ENCODE peak calls at places on chromosome X, in five cellular contexts. One of them, this sample, is unnamed. For H3K4me1, the result is how much of the 10 kb centered on the place peaks cover.

GRCh38 chrX:130539721-130540321 is 138.0 kb downstream of the RBMX2 start:
- DNase-seq in adipocyte: peak
- DNase-seq in SJCRH30: peak
- DNase-seq in pancreas: peak
- DNase-seq in tibial artery: peak
- DNase-seq in this sample: no peak

GRCh38 chrX:116009871-116010710 is 160.5 kb upstream of the AGTR2 start:
- DNase-seq in pancreas: no peak
- DNase-seq in adipocyte: peak
- DNase-seq in tibial artery: peak
- DNase-seq in SJCRH30: peak
- DNase-seq in this sample: no peak

GRCh38 chrX:47854474-47854873 is 17.8 kb downstream of the ZNF81 start:
- DNase-seq in pancreas: no peak
- DNase-seq in SJCRH30: peak
- DNase-seq in tibial artery: no peak
- DNase-seq in adipocyte: peak
- DNase-seq in this sample: no peak

GRCh38 chrX:46803140-46803539 is 33.7 kb upstream of the RP2 start:
- DNase-seq in pancreas: no peak
- DNase-seq in tibial artery: no peak
- DNase-seq in adipocyte: no peak
- DNase-seq in SJCRH30: peak
- DNase-seq in this sample: no peak

GRCh38 chrX:24525455-24525854 is 60.4 kb downstream of the PDK3 start:
- DNase-seq in SJCRH30: no peak
- DNase-seq in adipocyte: no peak
- DNase-seq in tibial artery: no peak
- DNase-seq in pancreas: no peak
- DNase-seq in this sample: no peak

GRCh38 chrX:47283015-47283771 is 50.4 kb downstream of the USP11 start:
- DNase-seq in pancreas: no peak
- DNase-seq in adipocyte: peak
- DNase-seq in tibial artery: no peak
- DNase-seq in SJCRH30: peak
- DNase-seq in this sample: no peak

GRCh38 chrX:21883258-21883657 is 27.5 kb downstream of the YY2 start:
- DNase-seq in pancreas: no peak
- DNase-seq in adipocyte: no peak
- DNase-seq in tibial artery: peak
- DNase-seq in SJCRH30: peak
- DNase-seq in this sample: no peak

GRCh38 chrX:58025979-58026378 is 115.7 kb upstream of the ZXDA start:
- DNase-seq in adipocyte: peak
- DNase-seq in pancreas: no peak
- DNase-seq in tibial artery: no peak
- DNase-seq in SJCRH30: peak
- DNase-seq in this sample: no peak

GRCh38 chrX:65688403-65688881 is 21.0 kb downstream of the MSN start:
- DNase-seq in tibial artery: no peak
- DNase-seq in adipocyte: peak
- DNase-seq in pancreas: no peak
- DNase-seq in SJCRH30: peak
- DNase-seq in this sample: no peak

GRCh38 chrX:154596290-154596929 is 11.5 kb downstream of the CTAG1A start:
- DNase-seq in pancreas: no peak
- DNase-seq in SJCRH30: peak
- DNase-seq in tibial artery: no peak
- DNase-seq in adipocyte: peak
- DNase-seq in this sample: peak

GRCh38 chrX:24148118-24148517 is 1.4 kb upstream of the ZFX start:
- DNase-seq in adipocyte: peak
- DNase-seq in tibial artery: no peak
- DNase-seq in pancreas: no peak
- DNase-seq in SJCRH30: no peak
- DNase-seq in this sample: no peak

GRCh38 chrX:115330498-115331138 is 41.1 kb downstream of the LUZP4 start:
- DNase-seq in pancreas: peak
- DNase-seq in SJCRH30: peak
- DNase-seq in adipocyte: peak
- DNase-seq in tibial artery: peak
- DNase-seq in this sample: no peak

GRCh38 chrX:13764284-13764683 is 29.7 kb downstream of the OFD1 start:
- DNase-seq in tibial artery: no peak
- DNase-seq in pancreas: no peak
- DNase-seq in adipocyte: no peak
- DNase-seq in SJCRH30: no peak
- DNase-seq in this sample: no peak

GRCh38 chrX:7225338-7225737 is 77.4 kb upstream of the PUDP start:
- DNase-seq in SJCRH30: no peak
- DNase-seq in pancreas: no peak
- DNase-seq in tibial artery: no peak
- DNase-seq in adipocyte: no peak
- DNase-seq in this sample: no peak

GRCh38 chrX:133561251-133561650 is 146.0 kb upstream of the GPC4 start:
- DNase-seq in tibial artery: no peak
- DNase-seq in SJCRH30: no peak
- DNase-seq in adipocyte: peak
- DNase-seq in pancreas: no peak
- DNase-seq in this sample: no peak

GRCh38 chrX:133989993-133990392 is 4.6 kb upstream of the GPC3 start:
- DNase-seq in pancreas: no peak
- DNase-seq in adipocyte: no peak
- DNase-seq in SJCRH30: peak
- DNase-seq in tibial artery: no peak
- DNase-seq in this sample: no peak

GRCh38 chrX:51487960-51488267 is 8.5 kb downstream of the NUDT11 start:
- DNase-seq in pancreas: no peak
- DNase-seq in SJCRH30: no peak
- DNase-seq in adipocyte: peak
- DNase-seq in tibial artery: no peak
- DNase-seq in this sample: no peak

GRCh38 chrX:153793291-153793690 is 884 bp downstream of the IDH3G start:
- DNase-seq in pancreas: no peak
- DNase-seq in adipocyte: peak
- DNase-seq in tibial artery: no peak
- DNase-seq in SJCRH30: peak
- DNase-seq in this sample: no peak

GRCh38 chrX:17944833-17945497 is 83.9 kb upstream of the RAI2 start:
- DNase-seq in tibial artery: no peak
- DNase-seq in pancreas: no peak
- DNase-seq in SJCRH30: peak
- DNase-seq in adipocyte: peak
- DNase-seq in this sample: no peak

GRCh38 chrX:78619829-78620228 is 39.3 kb downstream of the RTL3 start:
- DNase-seq in SJCRH30: no peak
- DNase-seq in pancreas: no peak
- DNase-seq in tibial artery: no peak
- DNase-seq in adipocyte: no peak
- DNase-seq in this sample: no peak

GRCh38 chrX:46796574-46797191 is 37.8 kb upstream of the SLC9A7 start:
- DNase-seq in SJCRH30: peak
- DNase-seq in adipocyte: peak
- DNase-seq in pancreas: peak
- DNase-seq in tibial artery: peak
- DNase-seq in this sample: no peak

GRCh38 chrX:155148724-155149537 is 67.3 kb upstream of the VBP1 start:
- DNase-seq in adipocyte: peak
- DNase-seq in tibial artery: no peak
- DNase-seq in SJCRH30: peak
- DNase-seq in pancreas: no peak
- DNase-seq in this sample: no peak

GRCh38 chrX:95797344-95797743 is 887.3 kb upstream of the DIAPH2 start:
- DNase-seq in SJCRH30: no peak
- DNase-seq in adipocyte: no peak
- DNase-seq in pancreas: no peak
- DNase-seq in tibial artery: no peak
- DNase-seq in this sample: no peak

GRCh38 chrX:22116585-22117546 is 84.7 kb downstream of the PHEX start:
- DNase-seq in pancreas: no peak
- DNase-seq in tibial artery: no peak
- DNase-seq in adipocyte: no peak
- DNase-seq in SJCRH30: no peak
- DNase-seq in this sample: no peak

GRCh38 chrX:134669378-134670098 is 11.3 kb upstream of the PLAC1 start:
- DNase-seq in adipocyte: peak
- DNase-seq in tibial artery: no peak
- DNase-seq in SJCRH30: no peak
- DNase-seq in pancreas: no peak
- DNase-seq in this sample: peak

GRCh38 chrX:153922932-153923857 is 2.9 kb downstream of the ARHGAP4 start:
- DNase-seq in adipocyte: peak
- DNase-seq in pancreas: peak
- DNase-seq in tibial artery: peak
- DNase-seq in SJCRH30: peak
- DNase-seq in this sample: no peak

GRCh38 chrX:154459843-154460242 is 1.8 kb downstream of the PLXNA3 start:
- DNase-seq in SJCRH30: no peak
- DNase-seq in pancreas: peak
- DNase-seq in adipocyte: peak
- DNase-seq in tibial artery: no peak
- DNase-seq in this sample: no peak

GRCh38 chrX:39398215-39398972 is 597.1 kb downstream of the MID1IP1 start:
- DNase-seq in pancreas: no peak
- DNase-seq in tibial artery: peak
- DNase-seq in SJCRH30: no peak
- DNase-seq in adipocyte: no peak
- DNase-seq in this sample: no peak

GRCh38 chrX:108732630-108733321 is 3.6 kb downstream of the IRS4 start:
- DNase-seq in tibial artery: no peak
- DNase-seq in SJCRH30: peak
- DNase-seq in adipocyte: no peak
- DNase-seq in pancreas: no peak
- DNase-seq in this sample: no peak

GRCh38 chrX:134180566-134180965 is 56.4 kb upstream of the CCDC160 start:
- DNase-seq in tibial artery: no peak
- DNase-seq in adipocyte: no peak
- DNase-seq in SJCRH30: no peak
- DNase-seq in pancreas: no peak
- DNase-seq in this sample: no peak

GRCh38 chrX:129738466-129739308 is at the start of gene XPNPEP2:
- DNase-seq in adipocyte: peak
- DNase-seq in pancreas: no peak
- DNase-seq in tibial artery: no peak
- DNase-seq in SJCRH30: peak
- DNase-seq in this sample: no peak

GRCh38 chrX:13220916-13221315 is 98.9 kb downstream of the ATXN3L start:
- DNase-seq in pancreas: no peak
- DNase-seq in adipocyte: peak
- DNase-seq in tibial artery: no peak
- DNase-seq in SJCRH30: peak
- DNase-seq in this sample: no peak

GRCh38 chrX:27555514-27555913 is 34.6 kb upstream of the DCAF8L2 start:
- DNase-seq in tibial artery: no peak
- DNase-seq in pancreas: no peak
- DNase-seq in adipocyte: peak
- DNase-seq in SJCRH30: peak
- DNase-seq in this sample: no peak

GRCh38 chrX:3271485-3272186 is 74.8 kb downstream of the MXRA5 start:
- DNase-seq in pancreas: no peak
- DNase-seq in SJCRH30: peak
- DNase-seq in adipocyte: peak
- DNase-seq in tibial artery: no peak
- DNase-seq in this sample: peak

GRCh38 chrX:117985241-117985640 is 131.4 kb downstream of the KLHL13 start:
- DNase-seq in pancreas: no peak
- DNase-seq in SJCRH30: peak
- DNase-seq in tibial artery: no peak
- DNase-seq in adipocyte: peak
- DNase-seq in this sample: no peak

GRCh38 chrX:14851526-14851925 is 21.3 kb downstream of the FANCB start:
- DNase-seq in SJCRH30: no peak
- DNase-seq in tibial artery: no peak
- DNase-seq in adipocyte: no peak
- DNase-seq in pancreas: no peak
- DNase-seq in this sample: no peak
- H3K4me1 ChIP-seq in SJCRH30: under half
- H3K4me1 ChIP-seq in tibial artery: under half
- H3K4me1 ChIP-seq in adipocyte: under half
- H3K4me1 ChIP-seq in pancreas: under half
- H3K4me1 ChIP-seq in this sample: under half

DNA sequence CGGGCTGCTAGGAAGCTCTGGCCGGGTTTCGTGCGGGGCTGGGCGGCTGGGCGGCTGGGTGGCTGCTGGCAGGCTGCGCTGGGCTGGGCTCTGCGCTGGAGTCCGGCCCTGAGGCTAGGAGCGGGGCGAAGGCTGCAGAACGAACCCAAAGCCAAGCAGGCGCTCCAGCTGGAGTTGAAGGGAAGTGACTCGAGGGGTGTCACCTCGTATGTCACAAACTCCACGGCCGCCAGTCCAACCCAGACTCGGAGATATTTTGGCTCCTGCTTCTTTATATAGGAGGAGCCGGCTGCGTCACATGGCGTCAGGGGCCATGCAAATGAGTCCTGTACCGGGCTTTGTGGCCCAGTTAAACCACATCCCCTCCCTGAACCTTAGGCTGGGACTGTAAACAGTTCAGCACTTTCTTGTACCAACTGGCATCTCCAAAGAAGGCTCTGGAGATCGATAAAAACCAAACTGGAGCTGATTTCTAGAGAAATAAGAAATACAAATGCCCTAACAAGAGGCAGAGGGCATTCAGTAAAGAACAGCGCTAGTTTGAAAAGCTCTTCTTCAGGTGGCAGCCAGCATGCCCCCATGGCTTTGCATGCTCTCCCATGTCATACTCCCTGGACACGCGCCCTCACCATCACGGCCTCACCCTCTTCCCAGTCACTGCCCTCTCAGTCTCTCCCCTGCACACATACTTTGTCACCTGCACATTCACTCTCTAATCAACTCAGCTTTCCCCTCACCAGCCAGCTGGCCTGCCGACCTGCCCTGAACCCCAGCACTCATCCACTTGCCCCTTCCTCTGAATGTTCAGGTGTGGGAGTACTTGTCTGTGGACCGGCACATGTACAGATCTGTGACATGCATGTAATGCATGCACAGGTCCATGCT is 58.5 kb downstream of the TSC22D3 start:
- DNase-seq in adipocyte: peak
- DNase-seq in SJCRH30: peak
- DNase-seq in pancreas: peak
- DNase-seq in tibial artery: peak
- DNase-seq in this sample: no peak
- H3K4me1 ChIP-seq in adipocyte: under half
- H3K4me1 ChIP-seq in SJCRH30: under half
- H3K4me1 ChIP-seq in pancreas: under half
- H3K4me1 ChIP-seq in tibial artery: under half
- H3K4me1 ChIP-seq in this sample: under half

GRCh38 chrX:11111947-11112346 is 815 bp downstream of the HCCS start:
- DNase-seq in pancreas: no peak
- DNase-seq in tibial artery: no peak
- DNase-seq in SJCRH30: no peak
- DNase-seq in adipocyte: no peak
- DNase-seq in this sample: no peak
- H3K4me1 ChIP-seq in pancreas: under half
- H3K4me1 ChIP-seq in tibial artery: under half
- H3K4me1 ChIP-seq in SJCRH30: under half
- H3K4me1 ChIP-seq in adipocyte: under half
- H3K4me1 ChIP-seq in this sample: under half

GRCh38 chrX:150599226-150599625 is 30.8 kb downstream of the MTM1 start:
- DNase-seq in tibial artery: no peak
- DNase-seq in pancreas: no peak
- DNase-seq in adipocyte: no peak
- DNase-seq in SJCRH30: no peak
- DNase-seq in this sample: no peak

GRCh38 chrX:150594584-150594983 is 26.2 kb downstream of the MTM1 start:
- DNase-seq in tibial artery: no peak
- DNase-seq in SJCRH30: no peak
- DNase-seq in pancreas: no peak
- DNase-seq in adipocyte: no peak
- DNase-seq in this sample: no peak
- H3K4me1 ChIP-seq in tibial artery: under half
- H3K4me1 ChIP-seq in SJCRH30: under half
- H3K4me1 ChIP-seq in pancreas: under half
- H3K4me1 ChIP-seq in adipocyte: under half
- H3K4me1 ChIP-seq in this sample: under half